ENCODE peak calls at places on chromosomes 11 and 22, in eight cellular contexts. One of them, this sample, is unnamed.

GRCh38 chr11:18056561-18057181 is 10.6 kb upstream of the TPH1 start:
- DNase-seq in right atrium auricular region: no peak
- DNase-seq in memory B cell: no peak
- DNase-seq in left cardiac atrium: no peak
- DNase-seq in hippocampal formation: no peak
- DNase-seq in thoracic aorta: no peak
- DNase-seq in effector memory CD8-positive, alpha-beta T cell: no peak
- DNase-seq in type B pancreatic cell: no peak
- DNase-seq in this sample: no peak

GRCh38 chr11:6438979-6439571 is 1.7 kb downstream of the HPX start:
- DNase-seq in right atrium auricular region: no peak
- DNase-seq in memory B cell: no peak
- DNase-seq in left cardiac atrium: peak
- DNase-seq in hippocampal formation: peak
- DNase-seq in thoracic aorta: no peak
- DNase-seq in effector memory CD8-positive, alpha-beta T cell: peak
- DNase-seq in type B pancreatic cell: no peak
- DNase-seq in this sample: peak

GRCh38 chr11:67996622-67997459 is 7.1 kb downstream of the UNC93B1 start:
- DNase-seq in right atrium auricular region: no peak
- DNase-seq in memory B cell: no peak
- DNase-seq in left cardiac atrium: peak
- DNase-seq in hippocampal formation: no peak
- DNase-seq in thoracic aorta: no peak
- DNase-seq in effector memory CD8-positive, alpha-beta T cell: no peak
- DNase-seq in type B pancreatic cell: no peak
- DNase-seq in this sample: no peak

GRCh38 chr11:63847363-63847762 is 8.5 kb downstream of the MARK2 start:
- DNase-seq in right atrium auricular region: no peak
- DNase-seq in memory B cell: no peak
- DNase-seq in left cardiac atrium: no peak
- DNase-seq in hippocampal formation: no peak
- DNase-seq in thoracic aorta: no peak
- DNase-seq in effector memory CD8-positive, alpha-beta T cell: no peak
- DNase-seq in type B pancreatic cell: no peak
- DNase-seq in this sample: no peak

GRCh38 chr11:67280791-67281551 is 8.1 kb upstream of the ANKRD13D start:
- DNase-seq in right atrium auricular region: no peak
- DNase-seq in memory B cell: no peak
- DNase-seq in left cardiac atrium: peak
- DNase-seq in hippocampal formation: no peak
- DNase-seq in thoracic aorta: no peak
- DNase-seq in effector memory CD8-positive, alpha-beta T cell: no peak
- DNase-seq in type B pancreatic cell: no peak
- DNase-seq in this sample: no peak

GRCh38 chr11:9773524-9773923 is 109.6 kb downstream of the SWAP70 start:
- DNase-seq in right atrium auricular region: no peak
- DNase-seq in memory B cell: no peak
- DNase-seq in left cardiac atrium: no peak
- DNase-seq in hippocampal formation: no peak
- DNase-seq in thoracic aorta: no peak
- DNase-seq in effector memory CD8-positive, alpha-beta T cell: no peak
- DNase-seq in type B pancreatic cell: no peak
- DNase-seq in this sample: no peak

GRCh38 chr11:74739546-74740270 is 8.5 kb upstream of the CHRDL2 start:
- DNase-seq in right atrium auricular region: no peak
- DNase-seq in memory B cell: peak
- DNase-seq in left cardiac atrium: peak
- DNase-seq in hippocampal formation: peak
- DNase-seq in thoracic aorta: no peak
- DNase-seq in effector memory CD8-positive, alpha-beta T cell: peak
- DNase-seq in type B pancreatic cell: no peak
- DNase-seq in this sample: peak

GRCh38 chr22:22076937-22077703 is 94.5 kb upstream of the TOP3B start:
- DNase-seq in right atrium auricular region: peak
- DNase-seq in memory B cell: no peak
- DNase-seq in left cardiac atrium: no peak
- DNase-seq in hippocampal formation: no peak
- DNase-seq in thoracic aorta: no peak
- DNase-seq in effector memory CD8-positive, alpha-beta T cell: no peak
- DNase-seq in type B pancreatic cell: no peak
- DNase-seq in this sample: peak

GRCh38 chr11:64745219-64745522 is 1.2 kb upstream of the RASGRP2 start:
- DNase-seq in right atrium auricular region: peak
- DNase-seq in memory B cell: peak
- DNase-seq in left cardiac atrium: peak
- DNase-seq in hippocampal formation: no peak
- DNase-seq in thoracic aorta: no peak
- DNase-seq in effector memory CD8-positive, alpha-beta T cell: peak
- DNase-seq in type B pancreatic cell: no peak
- DNase-seq in this sample: no peak

GRCh38 chr22:31828739-31829138 is 74.9 kb downstream of the DEPDC5 start:
- DNase-seq in right atrium auricular region: no peak
- DNase-seq in memory B cell: no peak
- DNase-seq in left cardiac atrium: no peak
- DNase-seq in hippocampal formation: no peak
- DNase-seq in thoracic aorta: no peak
- DNase-seq in effector memory CD8-positive, alpha-beta T cell: no peak
- DNase-seq in type B pancreatic cell: no peak
- DNase-seq in this sample: no peak

This sample was measured in stromal cell of bone marrow.